ENCODE peak calls at places on chromosomes 1 and 21, in six cellular contexts. U, F, K, V, Q and C are unnamed samples.

GRCh38 chr1:161381707-161382106 is 14.0 kb upstream of the CFAP126 start:
- DNase-seq in Q (no peak), U (no peak), F (no peak), V (no peak), K (no peak), C (no peak)

GRCh38 chr1:34166191-34167090 is 1.4 kb upstream of the CSMD2 start:
- DNase-seq in F (no peak), V (no peak), U (no peak), K (no peak), Q (no peak), C (peak)

GRCh38 chr1:112557385-112557784 is 48.6 kb downstream of the WNT2B start:
- DNase-seq in U (no peak), K (no peak), F (no peak), V (no peak), Q (peak), C (no peak)

GRCh38 chr21:17775431-17776126 is 43.6 kb downstream of the C21orf91 start:
- DNase-seq in Q (no peak), V (no peak), K (no peak), U (no peak), F (no peak), C (no peak)

GRCh38 chr1:63773815-63774616 is at the start of gene ROR1:
- DNase-seq in U (peak), Q (peak), F (peak), V (peak), K (peak), C (peak)

GRCh38 chr1:162404550-162405160 is 7.3 kb downstream of the SH2D1B start:
- DNase-seq in U (no peak), K (no peak), Q (no peak), F (no peak), V (no peak), C (no peak)

GRCh38 chr21:28523367-28523766 is 469.3 kb downstream of the LTN1 start:
- DNase-seq in U (no peak), Q (no peak), F (no peak), V (no peak), K (no peak), C (no peak)

GRCh38 chr1:186985889-186986491 is 157.2 kb downstream of the PLA2G4A start:
- DNase-seq in F (peak), U (no peak), K (no peak), V (no peak), Q (peak), C (no peak)

GRCh38 chr21:37642493-37642892 is 273.8 kb downstream of the KCNJ6 start:
- DNase-seq in Q (peak), K (no peak), V (no peak), U (no peak), F (peak), C (no peak)

GRCh38 chr1:223123238-223123976 is 19.6 kb downstream of the TLR5 start:
- DNase-seq in F (peak), K (no peak), Q (peak), V (peak), U (peak), C (peak)

DNA sequence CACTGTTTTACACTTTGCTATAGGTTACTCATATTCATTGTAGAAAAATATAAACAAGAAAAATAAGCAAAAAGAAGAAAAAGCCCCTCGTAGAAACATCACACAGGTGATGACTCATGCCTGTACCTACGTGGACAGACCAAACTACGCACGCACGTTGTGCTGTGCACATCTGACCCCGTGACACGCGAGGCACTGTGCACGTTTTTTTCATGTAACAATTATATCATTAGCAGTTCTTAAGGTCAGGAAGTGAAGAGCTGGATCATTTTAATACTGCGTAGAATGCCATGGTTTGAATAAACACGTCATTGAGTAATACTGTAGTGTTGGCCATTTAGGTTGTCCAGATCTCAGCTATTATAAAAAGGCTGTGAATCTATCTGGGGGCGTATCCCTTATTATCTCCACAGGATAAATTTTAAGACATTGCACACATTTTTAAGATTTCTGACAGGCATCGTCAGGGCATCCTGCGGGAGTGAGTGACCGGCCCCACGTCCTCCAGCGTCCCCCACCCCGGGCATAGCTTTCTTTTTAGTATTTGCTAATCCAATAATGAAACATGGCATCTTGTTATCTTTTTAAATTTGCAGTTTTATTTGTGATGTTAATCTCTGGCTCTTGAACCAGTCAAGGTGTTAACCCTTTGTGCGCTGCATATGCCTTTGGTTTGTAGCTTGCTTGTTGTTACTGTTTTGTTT is 23.4 kb upstream of the ADARB1 start:
- DNase-seq in Q (peak), V (no peak), U (no peak), K (no peak), F (no peak), C (no peak)
- TF ChIP-seq POLR2A in Q (no peak), V (no peak), U (no peak), K (no peak), F (no peak), C (no peak)

GRCh38 chr21:33977721-33978369 is 62.2 kb upstream of the ATP5PO start:
- DNase-seq in K (no peak), U (no peak), V (peak), Q (no peak), F (no peak), C (no peak)

GRCh38 chr21:33976980-33977720 is 61.5 kb upstream of the ATP5PO start:
- DNase-seq in V (no peak), F (no peak), U (no peak), Q (no peak), K (no peak), C (no peak)

GRCh38 chr21:33975548-33976081 is 60.0 kb upstream of the ATP5PO start:
- DNase-seq in F (no peak), K (no peak), V (no peak), Q (peak), U (no peak), C (no peak)

GRCh38 chr21:33974513-33975468 is 59.2 kb upstream of the ATP5PO start:
- DNase-seq in F (no peak), V (no peak), Q (no peak), K (no peak), U (no peak), C (no peak)

DNA sequence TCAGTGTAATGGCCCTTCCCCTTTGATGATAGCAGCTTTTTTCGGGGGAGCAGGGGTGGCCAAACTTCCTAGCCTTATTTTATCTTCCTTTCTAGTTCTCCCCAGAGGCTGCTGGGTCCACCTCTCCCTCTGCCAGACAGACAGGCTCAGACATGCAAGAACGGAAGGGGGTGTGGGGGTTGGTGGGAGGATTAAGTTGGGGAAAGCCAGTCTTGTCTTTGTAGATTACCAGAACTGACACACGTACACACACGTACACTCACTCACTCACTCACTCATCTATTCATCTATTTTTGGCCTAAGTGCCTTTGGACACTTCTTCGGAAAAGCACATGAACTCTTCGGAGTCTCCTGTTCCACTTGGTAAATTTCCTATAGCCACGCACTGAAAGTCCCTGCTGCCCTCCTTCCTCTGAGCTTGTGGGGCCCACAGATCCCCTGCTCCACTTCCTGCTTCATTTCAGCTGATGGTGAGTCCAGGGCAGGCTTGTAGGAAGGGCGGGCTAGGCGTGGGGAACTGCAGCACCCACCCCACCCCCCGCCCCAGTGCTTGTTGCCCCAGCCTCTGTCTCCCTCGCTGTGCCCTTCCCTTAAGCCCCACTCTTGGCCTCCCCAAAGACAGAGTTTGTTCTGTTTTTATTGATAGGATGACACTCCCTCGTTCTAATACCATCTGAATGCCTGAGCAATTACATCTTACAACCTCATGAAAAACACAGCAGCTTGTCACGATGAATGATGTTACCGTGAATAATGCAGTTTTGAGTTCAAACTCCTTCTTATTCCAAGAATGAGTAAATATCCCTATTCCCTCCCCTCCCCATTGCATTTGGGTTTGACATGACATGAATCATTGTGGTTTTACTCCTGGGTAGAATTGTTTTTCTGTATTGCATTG is 60.7 kb upstream of the ATP5PO start:
- DNase-seq in F (peak), U (no peak), K (peak), Q (peak), V (peak), C (peak)
- TF ChIP-seq POLR2A in F (peak), U (no peak), K (no peak), Q (no peak), V (no peak), C (no peak)

GRCh38 chr1:177306981-177307380 is 136.2 kb downstream of the BRINP2 start:
- DNase-seq in U (no peak), Q (no peak), K (no peak), V (no peak), F (no peak), C (no peak)

GRCh38 chr1:177302365-177303044 is 131.7 kb downstream of the BRINP2 start:
- DNase-seq in Q (no peak), U (no peak), F (no peak), K (no peak), V (no peak), C (no peak)

GRCh38 chr1:177305040-177306018 is 134.6 kb downstream of the BRINP2 start:
- DNase-seq in F (no peak), U (no peak), V (no peak), K (no peak), Q (no peak), C (no peak)

GRCh38 chr1:177307771-177308170 is 137.0 kb downstream of the BRINP2 start:
- DNase-seq in Q (no peak), U (no peak), V (no peak), F (no peak), K (no peak), C (no peak)

GRCh38 chr1:177306019-177306415 is 135.3 kb downstream of the BRINP2 start:
- DNase-seq in Q (no peak), V (no peak), U (no peak), K (no peak), F (no peak), C (no peak)
- TF ChIP-seq POLR2A in Q (no peak), V (no peak), U (no peak), K (no peak), F (no peak), C (no peak)

GRCh38 chr1:177969825-177970371 is at the start of gene SEC16B:
- DNase-seq in Q (peak), U (no peak), V (no peak), F (no peak), K (no peak), C (no peak)
- TF ChIP-seq POLR2A in Q (no peak), U (no peak), V (no peak), F (no peak), K (no peak), C (no peak)